ENCODE peak calls at places on chromosomes 16 and 17, in four cellular contexts. V is HCT116, L is HepG2, U is K562. F is an unnamed sample.

GRCh38 chr16:88662222-88662842 is 559 bp downstream of the MVD start:
- DNase-seq in V (no peak), L (no peak), U (no peak), F (no peak)

GRCh38 chr17:76772842-76773521 is 35.1 kb downstream of the MFSD11 start:
- DNase-seq in V (peak; percentile 89), L (peak; percentile 59), U (peak; percentile 32), F (no peak)

GRCh38 chr16:79540825-79541595 is 59.5 kb downstream of the MAF start:
- DNase-seq in V (no peak), L (no peak), U (no peak), F (no peak)

GRCh38 chr17:9307313-9307998 is 268.2 kb downstream of the STX8 start:
- DNase-seq in V (no peak), L (no peak), U (no peak), F (no peak)

GRCh38 chr17:74545456-74546230 is at the start of gene CD300C:
- DNase-seq in V (no peak), L (no peak), U (no peak), F (no peak)

GRCh38 chr16:84459517-84459894 is 45.0 kb downstream of the MEAK7 start:
- DNase-seq in V (no peak), L (no peak), U (no peak), F (no peak)

GRCh38 chr17:4182043-4182442 is 39.0 kb downstream of the CYB5D2 start:
- DNase-seq in V (no peak), L (no peak), U (no peak), F (no peak)

GRCh38 chr16:16150117-16150877 is 73.0 kb downstream of the ABCC6 start:
- DNase-seq in V (no peak), L (no peak), U (no peak), F (no peak)

GRCh38 chr17:79047923-79048825 is 24.2 kb downstream of the C1QTNF1 start:
- DNase-seq in V (no peak), L (no peak), U (no peak), F (no peak)

GRCh38 chr16:88681709-88682451 is 4.4 kb downstream of the SNAI3 start:
- DNase-seq in V (no peak), L (no peak), U (no peak), F (peak; percentile 84)

GRCh38 chr17:16171613-16172012 is 43.7 kb downstream of the NCOR1 start:
- DNase-seq in V (no peak), L (peak; percentile 48), U (no peak), F (no peak)

DNA sequence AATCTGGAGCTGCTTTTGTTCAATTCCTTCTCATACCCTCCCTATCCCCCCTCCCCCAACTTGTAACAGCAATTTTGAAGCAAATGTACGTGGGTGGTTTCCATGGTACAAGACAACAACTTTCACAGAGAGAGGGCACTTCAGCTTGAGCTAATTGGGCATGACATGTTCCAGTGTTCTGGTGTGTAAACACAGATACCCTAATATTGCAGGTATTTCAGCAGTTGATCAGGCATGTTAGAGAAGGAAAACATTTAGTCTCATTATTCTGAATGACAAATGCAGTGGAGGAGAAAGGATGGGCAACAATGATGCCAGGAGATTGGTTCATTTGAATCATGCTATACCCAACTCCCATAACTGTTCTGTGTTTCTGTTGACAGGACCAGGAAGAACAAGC is 137.5 kb downstream of the TRIM37 start:
- DNase-seq in V (no peak), L (no peak), U (no peak), F (no peak)
- TF ChIP-seq ATF3 in V (no peak), L (no peak), U (no peak), F (no peak)

DNA sequence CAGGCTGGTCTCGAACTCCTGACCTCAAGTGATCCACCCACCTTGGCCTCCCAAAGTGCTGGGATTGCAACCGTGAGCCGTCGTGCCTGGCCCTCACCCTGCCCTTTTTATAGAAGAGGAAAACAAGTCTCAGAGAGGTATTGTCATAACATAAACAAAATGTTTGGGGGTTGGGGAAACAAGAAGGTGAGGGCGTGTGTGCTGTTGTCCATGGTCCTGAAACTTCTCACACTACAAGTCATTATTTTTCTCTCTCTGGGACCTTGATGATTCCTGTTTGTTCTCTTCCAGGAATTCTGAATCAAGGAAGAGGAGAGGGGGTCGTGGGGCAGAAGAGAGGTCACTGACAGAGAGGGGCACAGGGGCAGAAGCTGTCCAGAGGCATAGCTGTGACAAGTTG is 160.2 kb upstream of the LHX1 start:
- DNase-seq in V (no peak), L (no peak), U (peak; percentile 30), F (no peak)
- TF ChIP-seq REST in V (peak; percentile 77), L (peak; percentile 93), U (peak; percentile 90), F (peak; percentile 84)

GRCh38 chr16:87436225-87437172 is 44.4 kb downstream of the MAP1LC3B start:
- DNase-seq in V (no peak), L (no peak), U (no peak), F (no peak)
- TF ChIP-seq ATF3 in V (no peak), L (no peak), U (no peak), F (no peak)

GRCh38 chr17:38868968-38869646 is 751 bp upstream of the LASP1 start:
- DNase-seq in V (peak; percentile 79), L (peak; percentile 90), U (peak; percentile 70), F (peak; percentile 77)

GRCh38 chr17:38869647-38870258 is at the start of gene LASP1:
- DNase-seq in V (no peak), L (peak; percentile 77), U (peak; percentile 92), F (peak; percentile 55)

GRCh38 chr17:38868095-38868967 is 1.5 kb upstream of the LASP1 start:
- DNase-seq in V (no peak), L (peak; percentile 70), U (peak; percentile 45), F (peak; percentile 51)

GRCh38 chr17:38864636-38865398 is 5.0 kb upstream of the LASP1 start:
- DNase-seq in V (no peak), L (peak; percentile 66), U (peak; percentile 46), F (no peak)

GRCh38 chr17:38867179-38867994 is 2.5 kb upstream of the LASP1 start:
- DNase-seq in V (no peak), L (peak; percentile 77), U (peak; percentile 58), F (peak; percentile 73)
- TF ChIP-seq REST in V (no peak), L (no peak), U (no peak), F (no peak)

GRCh38 chr17:59762826-59763374 is 55.4 kb downstream of the VMP1 start:
- DNase-seq in V (no peak), L (no peak), U (no peak), F (no peak)

GRCh38 chr17:59765038-59765437 is 57.6 kb downstream of the VMP1 start:
- DNase-seq in V (no peak), L (no peak), U (no peak), F (no peak)

GRCh38 chr17:59762022-59762825 is 54.8 kb downstream of the VMP1 start:
- DNase-seq in V (peak; percentile 75), L (no peak), U (no peak), F (no peak)

GRCh38 chr17:59764292-59764741 is 56.9 kb downstream of the VMP1 start:
- DNase-seq in V (no peak), L (no peak), U (no peak), F (no peak)

DNA sequence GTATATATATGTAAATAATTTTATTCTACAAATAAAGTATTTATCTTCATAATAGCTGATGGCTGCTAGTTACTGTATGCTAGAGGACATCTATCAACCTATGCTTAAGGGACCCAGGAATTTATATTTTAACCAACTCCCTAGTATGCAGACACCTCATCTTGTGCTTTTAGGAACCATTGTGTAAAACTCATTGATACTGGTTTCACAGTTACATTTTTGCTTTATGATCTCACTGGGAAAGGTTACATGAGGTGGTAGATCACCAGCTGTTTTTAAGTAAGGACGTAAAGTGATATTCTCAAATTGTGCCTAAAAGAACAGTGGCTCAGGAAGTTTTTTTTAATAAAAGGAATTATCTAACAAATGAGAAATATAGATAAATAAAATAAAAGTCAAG is 56.4 kb downstream of the VMP1 start:
- DNase-seq in V (no peak), L (peak; percentile 9), U (no peak), F (no peak)
- TF ChIP-seq ATF3 in V (no peak), L (no peak), U (no peak), F (no peak)

GRCh38 chr17:40331743-40332641 is 23.0 kb downstream of the RARA start:
- DNase-seq in V (no peak), L (no peak), U (no peak), F (no peak)
- TF ChIP-seq REST in V (no peak), L (no peak), U (no peak), F (no peak)

DNA sequence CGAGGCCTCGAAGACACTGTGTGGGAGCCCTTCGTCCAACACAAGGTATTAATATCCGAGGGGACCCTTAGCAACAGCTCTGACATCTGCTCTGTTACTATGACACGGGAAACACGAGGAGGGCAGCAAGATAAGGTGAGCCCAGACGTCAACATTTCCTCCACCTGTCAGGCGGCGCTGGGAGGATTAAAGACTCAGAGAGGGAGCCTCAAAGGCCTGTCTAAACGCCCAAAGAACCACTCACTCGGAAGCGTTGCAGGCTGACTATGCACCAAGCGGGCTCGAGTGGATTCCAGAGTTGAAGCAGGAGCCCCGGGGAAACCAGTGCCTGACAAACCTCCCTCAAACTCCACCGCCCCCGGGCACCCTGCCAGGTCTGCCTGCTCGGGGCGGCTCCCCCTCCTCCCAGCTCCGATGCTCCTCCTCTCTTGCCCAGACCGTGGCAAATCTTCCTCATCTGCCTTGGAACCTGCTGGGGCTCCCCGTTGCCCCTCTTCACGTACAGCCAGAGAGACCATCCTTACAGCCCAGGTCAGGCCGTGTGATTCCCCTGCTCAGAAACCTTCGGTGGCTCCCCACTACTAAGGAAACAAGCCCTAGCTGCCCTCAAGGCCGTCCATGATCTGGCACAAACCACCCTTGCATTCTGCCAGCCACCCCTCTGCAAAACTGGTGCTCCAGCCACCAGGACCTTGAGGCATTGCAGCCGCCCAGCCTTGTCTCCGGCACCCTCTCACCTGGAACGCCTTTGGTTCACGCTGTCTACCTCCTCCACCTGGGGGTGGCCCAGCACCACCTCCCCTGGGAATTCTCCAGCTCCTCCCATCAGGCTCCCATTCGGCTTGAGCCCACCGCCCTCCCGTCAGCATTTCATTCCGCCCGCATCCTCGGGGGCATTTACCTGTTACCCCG is 16.2 kb downstream of the RPH3AL start:
- DNase-seq in V (no peak), L (no peak), U (no peak), F (no peak)
- TF ChIP-seq ATF3 in V (no peak), L (no peak), U (no peak), F (no peak)

DNA sequence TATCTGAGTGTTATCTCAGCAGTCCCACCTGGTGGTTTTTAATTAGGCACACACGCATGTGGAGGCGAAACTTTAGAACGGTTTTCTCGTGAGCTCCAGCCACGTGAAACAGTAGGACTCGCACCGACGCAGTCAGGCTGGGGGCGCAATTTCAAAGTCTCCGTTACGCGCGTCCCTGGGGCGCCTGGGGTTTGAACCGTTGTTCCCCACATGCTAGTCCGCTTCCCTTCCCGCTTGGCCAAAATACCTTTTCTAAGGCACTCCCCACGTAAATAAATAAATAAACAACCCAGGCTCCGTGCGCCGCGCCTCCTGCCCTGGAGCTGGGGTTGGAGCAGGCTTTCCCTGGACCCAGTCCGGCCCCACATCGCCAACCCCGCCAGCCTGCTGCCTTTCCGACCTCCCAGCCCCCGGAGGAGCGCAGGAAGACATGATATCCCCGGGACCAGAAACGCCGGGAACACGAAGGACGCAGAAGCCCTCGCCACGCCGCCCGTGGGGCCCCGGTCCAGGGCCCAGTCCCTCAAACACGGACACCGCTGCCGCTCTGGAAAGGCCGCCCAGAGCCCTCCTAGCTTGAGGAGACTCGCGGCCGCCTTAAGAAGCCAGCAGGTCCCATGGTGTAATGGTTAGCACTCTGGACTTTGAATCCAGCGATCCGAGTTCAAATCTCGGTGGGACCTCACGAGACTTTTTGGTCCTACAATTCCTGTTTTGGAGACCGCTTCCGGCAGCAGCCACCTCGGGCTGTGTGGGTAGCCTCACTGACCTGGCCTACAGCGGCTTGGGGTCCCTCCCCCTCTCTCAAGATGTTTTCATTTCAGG is 18.2 kb downstream of the GNGT2 start:
- DNase-seq in V (peak; percentile 89), L (peak; percentile 90), U (peak; percentile 73), F (peak; percentile 77)
- TF ChIP-seq REST in V (no peak), L (no peak), U (peak; percentile 23), F (no peak)

F was measured in GM12878.